ENCODE peak calls at places on chromosomes 11 and 22, in six cellular contexts. One of them, this sample, is unnamed.

GRCh38 chr11:112289588-112290461 is 29.2 kb upstream of the PLET1 start:
- DNase-seq in activated naive CD4-positive, alpha-beta T cell: peak; percentile 48
- DNase-seq in smooth muscle cell of the brain vasculature: no peak
- DNase-seq in AG08395: peak; percentile 90
- DNase-seq in pons: peak; percentile 40
- DNase-seq in cardiac muscle cell: peak; percentile 69
- DNase-seq in this sample: peak; percentile 84

GRCh38 chr11:91922846-91923245 is 301.8 kb upstream of the FAT3 start:
- DNase-seq in activated naive CD4-positive, alpha-beta T cell: no peak
- DNase-seq in smooth muscle cell of the brain vasculature: no peak
- DNase-seq in AG08395: no peak
- DNase-seq in pons: no peak
- DNase-seq in cardiac muscle cell: no peak
- DNase-seq in this sample: no peak

GRCh38 chr11:9815486-9816136 is 151.7 kb downstream of the SWAP70 start:
- DNase-seq in activated naive CD4-positive, alpha-beta T cell: no peak
- DNase-seq in smooth muscle cell of the brain vasculature: no peak
- DNase-seq in AG08395: peak; percentile 83
- DNase-seq in pons: no peak
- DNase-seq in cardiac muscle cell: peak; percentile 57
- DNase-seq in this sample: no peak

GRCh38 chr11:5368502-5369043 is 15.0 kb upstream of the OR51M1 start:
- DNase-seq in activated naive CD4-positive, alpha-beta T cell: no peak
- DNase-seq in smooth muscle cell of the brain vasculature: no peak
- DNase-seq in AG08395: no peak
- DNase-seq in pons: no peak
- DNase-seq in cardiac muscle cell: no peak
- DNase-seq in this sample: no peak

GRCh38 chr11:18804621-18805020 is 13.0 kb upstream of the PTPN5 start:
- DNase-seq in activated naive CD4-positive, alpha-beta T cell: no peak
- DNase-seq in smooth muscle cell of the brain vasculature: no peak
- DNase-seq in AG08395: peak; percentile 1
- DNase-seq in pons: no peak
- DNase-seq in cardiac muscle cell: no peak
- DNase-seq in this sample: no peak

GRCh38 chr22:22574361-22574760 is 15.3 kb upstream of the PRAME start:
- DNase-seq in activated naive CD4-positive, alpha-beta T cell: no peak
- DNase-seq in smooth muscle cell of the brain vasculature: no peak
- DNase-seq in AG08395: no peak
- DNase-seq in pons: no peak
- DNase-seq in cardiac muscle cell: no peak
- DNase-seq in this sample: no peak

GRCh38 chr11:12841946-12842630 is 167.0 kb upstream of the RASSF10 start:
- DNase-seq in activated naive CD4-positive, alpha-beta T cell: no peak
- DNase-seq in smooth muscle cell of the brain vasculature: no peak
- DNase-seq in AG08395: peak; percentile 68
- DNase-seq in pons: peak; percentile 49
- DNase-seq in cardiac muscle cell: peak; percentile 78
- DNase-seq in this sample: peak; percentile 16

GRCh38 chr22:45577746-45578523 is 75.3 kb downstream of the FBLN1 start:
- DNase-seq in activated naive CD4-positive, alpha-beta T cell: peak; percentile 33
- DNase-seq in smooth muscle cell of the brain vasculature: peak; percentile 65
- DNase-seq in AG08395: peak; percentile 76
- DNase-seq in pons: peak; percentile 69
- DNase-seq in cardiac muscle cell: peak; percentile 87
- DNase-seq in this sample: peak; percentile 90

GRCh38 chr11:68026391-68027105 is 3.9 kb upstream of the NDUFS8 start:
- DNase-seq in activated naive CD4-positive, alpha-beta T cell: no peak
- DNase-seq in smooth muscle cell of the brain vasculature: no peak
- DNase-seq in AG08395: no peak
- DNase-seq in pons: no peak
- DNase-seq in cardiac muscle cell: no peak
- DNase-seq in this sample: no peak

GRCh38 chr11:35531246-35531645 is 5.8 kb upstream of the PAMR1 start:
- DNase-seq in activated naive CD4-positive, alpha-beta T cell: no peak
- DNase-seq in smooth muscle cell of the brain vasculature: no peak
- DNase-seq in AG08395: no peak
- DNase-seq in pons: no peak
- DNase-seq in cardiac muscle cell: peak; percentile 55
- DNase-seq in this sample: no peak

GRCh38 chr11:18452927-18453326 is 2.7 kb upstream of the LDHAL6A start:
- DNase-seq in activated naive CD4-positive, alpha-beta T cell: no peak
- DNase-seq in smooth muscle cell of the brain vasculature: no peak
- DNase-seq in AG08395: peak; percentile 44
- DNase-seq in pons: no peak
- DNase-seq in cardiac muscle cell: no peak
- DNase-seq in this sample: no peak

GRCh38 chr11:44854146-44854545 is 96.5 kb downstream of the TP53I11 start:
- DNase-seq in activated naive CD4-positive, alpha-beta T cell: no peak
- DNase-seq in smooth muscle cell of the brain vasculature: no peak
- DNase-seq in AG08395: no peak
- DNase-seq in pons: no peak
- DNase-seq in cardiac muscle cell: no peak
- DNase-seq in this sample: no peak

GRCh38 chr22:29203883-29204282 is 1.8 kb upstream of the EMID1 start:
- DNase-seq in activated naive CD4-positive, alpha-beta T cell: no peak
- DNase-seq in smooth muscle cell of the brain vasculature: no peak
- DNase-seq in AG08395: no peak
- DNase-seq in pons: no peak
- DNase-seq in cardiac muscle cell: no peak
- DNase-seq in this sample: peak; percentile 76

GRCh38 chr11:84628871-84629625 is 998.1 kb downstream of the DLG2 start:
- DNase-seq in activated naive CD4-positive, alpha-beta T cell: no peak
- DNase-seq in smooth muscle cell of the brain vasculature: no peak
- DNase-seq in AG08395: no peak
- DNase-seq in pons: no peak
- DNase-seq in cardiac muscle cell: no peak
- DNase-seq in this sample: no peak

GRCh38 chr22:31818481-31819392 is 64.9 kb downstream of the DEPDC5 start:
- DNase-seq in activated naive CD4-positive, alpha-beta T cell: no peak
- DNase-seq in smooth muscle cell of the brain vasculature: no peak
- DNase-seq in AG08395: peak; percentile 64
- DNase-seq in pons: no peak
- DNase-seq in cardiac muscle cell: peak; percentile 5
- DNase-seq in this sample: peak; percentile 25

GRCh38 chr11:91804057-91804456 is 420.6 kb upstream of the FAT3 start:
- DNase-seq in activated naive CD4-positive, alpha-beta T cell: no peak
- DNase-seq in smooth muscle cell of the brain vasculature: no peak
- DNase-seq in AG08395: no peak
- DNase-seq in pons: no peak
- DNase-seq in cardiac muscle cell: peak; percentile 6
- DNase-seq in this sample: no peak

GRCh38 chr11:133619397-133619796 is 87.1 kb upstream of the OPCML start:
- DNase-seq in activated naive CD4-positive, alpha-beta T cell: no peak
- DNase-seq in smooth muscle cell of the brain vasculature: no peak
- DNase-seq in AG08395: no peak
- DNase-seq in pons: no peak
- DNase-seq in cardiac muscle cell: no peak
- DNase-seq in this sample: no peak

GRCh38 chr11:33670250-33671011 is 30.2 kb downstream of the C11orf91 start:
- DNase-seq in activated naive CD4-positive, alpha-beta T cell: no peak
- DNase-seq in smooth muscle cell of the brain vasculature: no peak
- DNase-seq in AG08395: peak; percentile 72
- DNase-seq in pons: no peak
- DNase-seq in cardiac muscle cell: peak; percentile 42
- DNase-seq in this sample: no peak

GRCh38 chr11:69674267-69674885 is 777 bp downstream of the LTO1 start:
- DNase-seq in activated naive CD4-positive, alpha-beta T cell: no peak
- DNase-seq in smooth muscle cell of the brain vasculature: peak; percentile 21
- DNase-seq in AG08395: peak; percentile 81
- DNase-seq in pons: no peak
- DNase-seq in cardiac muscle cell: peak; percentile 76
- DNase-seq in this sample: peak; percentile 86

GRCh38 chr11:95108159-95108611 is 18.5 kb downstream of the ENDOD1 start:
- DNase-seq in activated naive CD4-positive, alpha-beta T cell: no peak
- DNase-seq in smooth muscle cell of the brain vasculature: peak; percentile 33
- DNase-seq in AG08395: peak; percentile 18
- DNase-seq in pons: no peak
- DNase-seq in cardiac muscle cell: peak; percentile 81
- DNase-seq in this sample: no peak

GRCh38 chr11:64876835-64877341 is 1.5 kb downstream of the EHD1 start:
- DNase-seq in activated naive CD4-positive, alpha-beta T cell: no peak
- DNase-seq in smooth muscle cell of the brain vasculature: no peak
- DNase-seq in AG08395: peak; percentile 69
- DNase-seq in pons: peak; percentile 40
- DNase-seq in cardiac muscle cell: no peak
- DNase-seq in this sample: no peak

GRCh38 chr11:43947003-43947500 is 4.6 kb downstream of the C11orf96 start:
- DNase-seq in activated naive CD4-positive, alpha-beta T cell: no peak
- DNase-seq in smooth muscle cell of the brain vasculature: no peak
- DNase-seq in AG08395: peak; percentile 33
- DNase-seq in pons: no peak
- DNase-seq in cardiac muscle cell: peak; percentile 61
- DNase-seq in this sample: peak; percentile 46

This sample was measured in erythroblast.